ENCODE peak calls at places on chromosomes 13 and 19, in five cellular contexts. A is psoas muscle, B is Panc1, D is IMR-90, N is epithelial cell of esophagus. E is an unnamed sample.

GRCh38 chr19:18090545-18091216 is 3.9 kb upstream of the IL12RB1 start:
- DNase-seq in B (no peak), N (no peak), D (peak), A (no peak), E (no peak)

GRCh38 chr19:9862897-9863296 is 27.8 kb downstream of the PIN1 start:
- DNase-seq in N (no peak), D (no peak), A (no peak), B (no peak), E (no peak)

GRCh38 chr13:84417426-84417825 is 535.2 kb upstream of the SLITRK1 start:
- DNase-seq in D (no peak), B (no peak), A (no peak), N (peak), E (no peak)

GRCh38 chr13:32125221-32125621 is 93.6 kb downstream of the FRY start:
- DNase-seq in N (no peak), B (no peak), A (no peak), D (peak), E (no peak)

GRCh38 chr13:33489563-33489962 is 204.0 kb upstream of the STARD13 start:
- DNase-seq in B (no peak), N (no peak), A (no peak), D (no peak), E (no peak)

GRCh38 chr13:31870511-31870910 is 131.2 kb downstream of the RXFP2 start:
- DNase-seq in B (no peak), N (no peak), D (no peak), A (no peak), E (no peak)

GRCh38 chr13:38180100-38180499 is 169.6 kb upstream of the UFM1 start:
- DNase-seq in B (no peak), A (no peak), D (peak), N (peak), E (no peak)

GRCh38 chr19:43780706-43781525 is at the start of gene KCNN4:
- DNase-seq in B (no peak), A (no peak), D (peak), N (peak), E (peak)

GRCh38 chr19:9323557-9323918 is 441 bp upstream of the ZNF559 start:
- DNase-seq in N (peak), D (peak), A (peak), B (peak), E (peak)

GRCh38 chr13:32228330-32229041 is 86.7 kb downstream of the ZAR1L start:
- DNase-seq in A (no peak), B (no peak), N (peak), D (peak), E (no peak)

GRCh38 chr13:24606486-24607170 is 73.6 kb upstream of the ATP12A start:
- DNase-seq in N (no peak), D (no peak), A (no peak), B (no peak), E (no peak)

GRCh38 chr19:8451885-8452284 is 7.1 kb downstream of the HNRNPM start:
- DNase-seq in A (no peak), D (peak), B (no peak), N (peak), E (no peak)

GRCh38 chr13:112204881-112205327 is 138.0 kb downstream of the SOX1 start:
- DNase-seq in D (no peak), B (no peak), N (no peak), A (no peak), E (no peak)

GRCh38 chr19:54255105-54255775 is 1.8 kb downstream of the LILRB5 start:
- DNase-seq in A (no peak), B (no peak), D (no peak), N (no peak), E (no peak)

GRCh38 chr13:113029487-113030258 is 60.7 kb downstream of the MCF2L start:
- DNase-seq in B (no peak), D (no peak), N (no peak), A (no peak), E (peak)

GRCh38 chr13:27967203-27967735 is 1.8 kb downstream of the CDX2 start:
- DNase-seq in D (no peak), B (no peak), A (no peak), N (no peak), E (no peak)

GRCh38 chr19:11450570-11451326 is 15.3 kb downstream of the PRKCSH start:
- DNase-seq in A (no peak), N (no peak), D (no peak), B (no peak), E (no peak)

GRCh38 chr13:33119022-33119735 is 103.0 kb downstream of the KL start:
- DNase-seq in N (no peak), B (no peak), A (no peak), D (no peak), E (no peak)

GRCh38 chr19:13859361-13859880 is 17.5 kb upstream of the NANOS3 start:
- DNase-seq in D (peak), A (no peak), N (peak), B (no peak), E (no peak)

GRCh38 chr13:98405107-98405571 is 171.8 kb downstream of the STK24 start:
- DNase-seq in A (no peak), B (no peak), D (no peak), N (no peak), E (no peak)

DNA sequence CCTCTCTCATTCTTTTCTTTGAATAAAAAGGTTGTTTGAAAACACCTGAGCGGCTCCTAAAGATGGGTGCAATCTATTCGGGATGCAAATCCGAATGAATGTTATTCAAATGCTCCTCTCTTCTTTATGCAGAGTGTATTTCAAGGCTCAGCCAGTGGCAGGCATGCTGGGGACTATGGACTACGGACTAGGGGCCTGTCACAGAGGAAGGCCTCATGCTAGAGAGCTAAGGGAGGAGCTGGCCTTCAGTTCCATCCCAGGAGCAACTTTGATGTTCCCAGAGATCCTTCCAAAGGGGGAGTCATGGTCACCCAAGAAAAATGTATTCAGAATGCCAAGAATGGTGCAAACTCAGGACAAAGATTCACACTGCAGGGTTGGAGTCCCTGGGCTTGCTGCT is 9.3 kb downstream of the ALOX5AP start:
- DNase-seq in D (no peak), B (no peak), N (no peak), A (no peak), E (no peak)
- H3K4me3 ChIP-seq in D (no peak), B (no peak), N (no peak), A (no peak), E (no peak)

GRCh38 chr13:95485045-95485517 is 67.4 kb upstream of the CLDN10 start:
- DNase-seq in D (peak), B (no peak), A (no peak), N (peak), E (no peak)
- TF ChIP-seq CTCF in D (no peak), B (no peak), A (no peak), N (no peak), E (no peak)

GRCh38 chr19:45567609-45568008 is 17.0 kb downstream of the OPA3 start:
- DNase-seq in A (no peak), N (no peak), D (no peak), B (no peak), E (no peak)
- H3K4me3 ChIP-seq in A (no peak), N (no peak), D (no peak), B (no peak), E (no peak)

GRCh38 chr19:4579389-4579788 is 19.9 kb upstream of the SEMA6B start:
- DNase-seq in D (no peak), A (no peak), B (no peak), N (no peak), E (no peak)

GRCh38 chr19:4581381-4582111 is 22.1 kb upstream of the SEMA6B start:
- DNase-seq in A (no peak), N (peak), D (no peak), B (no peak), E (no peak)

GRCh38 chr19:4580961-4581380 is 21.5 kb upstream of the SEMA6B start:
- DNase-seq in A (no peak), B (no peak), D (no peak), N (no peak), E (no peak)

GRCh38 chr19:4578552-4579248 is 19.2 kb upstream of the SEMA6B start:
- DNase-seq in B (no peak), D (no peak), A (no peak), N (no peak), E (no peak)

DNA sequence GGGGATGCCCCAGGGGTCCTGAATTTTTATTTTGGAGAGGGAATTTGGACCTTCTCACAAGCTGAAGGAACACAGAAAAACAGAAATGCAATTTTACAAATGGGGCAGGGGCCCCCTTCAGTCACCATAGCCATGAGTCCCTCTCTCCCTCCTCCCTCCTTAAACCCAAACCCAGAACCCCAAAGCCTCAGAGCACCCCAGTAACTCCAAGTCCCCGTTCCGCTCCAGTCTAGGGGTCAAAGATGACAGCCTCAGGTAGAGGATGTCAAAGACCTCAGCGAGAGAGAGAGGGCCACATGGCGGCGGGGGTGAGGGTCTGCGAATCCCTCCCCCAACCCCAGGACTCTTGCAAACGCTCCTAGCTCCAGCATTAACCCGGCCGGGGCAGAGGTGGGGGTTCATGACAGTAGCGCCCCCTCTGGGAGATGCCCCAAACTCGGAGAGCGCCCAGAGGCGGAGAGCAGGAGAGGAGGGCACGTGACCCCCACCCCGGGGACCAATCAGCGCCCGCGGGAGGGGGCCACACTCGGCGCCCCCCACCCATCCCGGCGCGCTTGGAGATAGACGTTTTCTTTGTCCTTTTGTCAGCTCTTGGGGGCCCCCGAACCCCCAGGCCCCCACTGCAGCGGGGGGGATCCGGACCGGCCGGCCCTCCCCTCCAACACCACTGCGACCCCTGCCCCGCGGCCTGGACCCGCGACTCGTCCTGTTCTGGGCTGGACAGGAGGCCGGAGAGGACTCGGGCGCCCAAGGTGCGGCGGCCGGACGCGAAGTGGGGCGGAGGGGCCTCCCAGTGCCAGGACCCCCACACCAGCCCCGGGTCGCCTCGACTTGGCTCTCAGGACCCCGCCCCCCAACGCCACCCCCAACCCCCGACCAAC is 20.8 kb upstream of the SEMA6B start:
- DNase-seq in D (no peak), N (no peak), B (no peak), A (no peak), E (no peak)
- TF ChIP-seq CTCF in D (no peak), N (no peak), B (peak), A (no peak), E (no peak)

GRCh38 chr19:55368701-55369563 is 1.3 kb downstream of the IL11 start:
- DNase-seq in N (peak), D (peak), A (no peak), B (no peak), E (no peak)

GRCh38 chr19:55369651-55370304 is 485 bp downstream of the IL11 start:
- DNase-seq in N (peak), A (no peak), B (no peak), D (peak), E (no peak)

GRCh38 chr19:55368106-55368505 is 2.2 kb downstream of the IL11 start:
- DNase-seq in B (no peak), A (no peak), N (no peak), D (no peak), E (no peak)

GRCh38 chr19:55372316-55373081 is 2.2 kb upstream of the IL11 start:
- DNase-seq in D (peak), A (no peak), B (no peak), N (no peak), E (no peak)

GRCh38 chr19:55370305-55370988 is at the start of gene IL11:
- DNase-seq in B (no peak), N (peak), A (no peak), D (peak), E (no peak)
- H3K4me3 ChIP-seq in B (peak), N (peak), A (peak), D (peak), E (no peak)

GRCh38 chr19:6736169-6736916 is 1.0 kb downstream of the GPR108 start:
- DNase-seq in B (no peak), A (peak), D (peak), N (peak), E (peak)

GRCh38 chr19:6735181-6735891 is 2.0 kb downstream of the GPR108 start:
- DNase-seq in A (peak), B (no peak), D (no peak), N (no peak), E (no peak)

GRCh38 chr19:6737873-6738725 is 719 bp upstream of the GPR108 start:
- DNase-seq in N (peak), A (peak), B (peak), D (peak), E (peak)

GRCh38 chr19:6737284-6737872 is at the start of gene GPR108:
- DNase-seq in N (peak), B (peak), A (peak), D (peak), E (peak)

GRCh38 chr19:6736917-6737283 is 480 bp downstream of the GPR108 start:
- DNase-seq in D (no peak), A (no peak), B (no peak), N (no peak), E (no peak)
- TF ChIP-seq CTCF in D (no peak), A (no peak), B (no peak), N (no peak), E (no peak)

DNA sequence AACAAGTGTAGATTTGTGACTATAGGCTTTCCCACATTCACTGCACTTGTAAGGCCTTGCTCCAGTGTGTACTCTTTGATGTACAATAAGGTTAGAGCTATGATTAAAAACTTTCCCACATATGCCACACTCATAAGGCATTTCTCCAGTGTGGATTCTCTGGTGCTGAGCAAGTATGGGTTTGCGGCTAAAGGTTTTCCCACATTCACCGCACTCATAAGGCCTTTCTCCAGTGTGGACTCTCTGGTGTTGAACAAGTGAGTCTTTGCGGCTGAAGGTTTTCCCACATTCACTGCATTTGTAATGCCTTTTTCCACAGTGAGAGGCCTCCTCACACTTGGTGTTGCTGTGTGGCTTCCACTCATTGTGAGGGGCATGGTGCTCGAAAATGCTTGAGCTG is 3.7 kb downstream of the ZNF772 start:
- DNase-seq in B (no peak), A (no peak), N (no peak), D (no peak), E (peak)
- H3K4me3 ChIP-seq in B (no peak), A (no peak), N (no peak), D (no peak), E (no peak)

GRCh38 chr19:34109596-34109995 is 62.7 kb upstream of the LSM14A start:
- DNase-seq in B (no peak), N (no peak), D (no peak), A (no peak), E (no peak)
- TF ChIP-seq CTCF in B (no peak), N (no peak), D (no peak), A (no peak), E (no peak)

GRCh38 chr13:23600100-23600499 is 29.9 kb downstream of the TNFRSF19 start:
- DNase-seq in B (no peak), N (no peak), A (no peak), D (no peak), E (no peak)
- H3K4me3 ChIP-seq in B (no peak), N (no peak), A (no peak), D (no peak), E (no peak)

E was measured in GM12865.